ENCODE peak calls at places on chromosomes 4 and X, in nine cellular contexts. Z, Q, U, V, T, N, M, I and A are unnamed samples.

GRCh38 chr4:2248044-2248780 is 6.3 kb upstream of the HAUS3 start:
- DNase-seq in Z (no peak), V (no peak), I (no peak), M (no peak), Q (no peak), U (no peak), N (no peak), T (no peak), A (no peak)

GRCh38 chr4:793109-793861 is 32.6 kb downstream of the CPLX1 start:
- DNase-seq in Z (no peak), N (no peak), T (no peak), M (no peak), I (no peak), V (no peak), Q (no peak), U (no peak), A (no peak)

GRCh38 chr4:123892997-123893745 is 496.6 kb downstream of the SPRY1 start:
- DNase-seq in Q (no peak), V (no peak), I (no peak), M (no peak), T (peak), N (no peak), Z (no peak), U (peak), A (no peak)

GRCh38 chrX:36241397-36241796 is 321.9 kb downstream of the CFAP47 start:
- DNase-seq in Z (no peak), I (no peak), U (no peak), M (no peak), V (no peak), Q (no peak), T (no peak), N (no peak), A (no peak)

GRCh38 chr4:11704136-11704535 is 275.4 kb upstream of the HS3ST1 start:
- DNase-seq in N (no peak), I (no peak), T (no peak), M (no peak), V (no peak), Q (no peak), Z (no peak), U (no peak), A (no peak)

GRCh38 chr4:76084542-76084941 is 10.0 kb downstream of the ART3 start:
- DNase-seq in T (no peak), Z (no peak), U (no peak), N (no peak), V (no peak), Q (no peak), M (no peak), I (no peak), A (no peak)

GRCh38 chr4:30842689-30843088 is 122.5 kb downstream of the PCDH7 start:
- DNase-seq in N (no peak), U (no peak), M (no peak), V (no peak), I (no peak), Q (no peak), T (no peak), Z (no peak), A (no peak)

GRCh38 chrX:72685810-72686465 is 28.2 kb downstream of the PHKA1 start:
- DNase-seq in N (peak), M (no peak), T (peak), Z (no peak), I (no peak), Q (no peak), V (no peak), U (peak), A (peak)

GRCh38 chr4:2651998-2652397 is 104.1 kb downstream of the TNIP2 start:
- DNase-seq in V (no peak), M (no peak), T (no peak), I (peak), Q (no peak), N (no peak), Z (no peak), U (no peak), A (no peak)

GRCh38 chrX:18995216-18995615 is 11.3 kb upstream of the PHKA2 start:
- DNase-seq in Q (no peak), Z (no peak), U (peak), I (no peak), N (peak), T (no peak), V (no peak), M (no peak), A (peak)

GRCh38 chr4:157045507-157046127 is 30.3 kb upstream of the GLRB start:
- DNase-seq in T (peak), Q (no peak), M (peak), I (peak), N (peak), V (peak), U (peak), Z (no peak), A (peak)

GRCh38 chrX:38052096-38052495 is 45.7 kb downstream of the SYTL5 start:
- DNase-seq in V (no peak), T (no peak), Z (no peak), I (no peak), U (peak), Q (no peak), N (peak), M (no peak), A (peak)

GRCh38 chr4:143085224-143085623 is 99.5 kb upstream of the USP38 start:
- DNase-seq in Q (no peak), V (no peak), I (no peak), T (no peak), M (no peak), N (peak), U (no peak), Z (no peak), A (no peak)

GRCh38 chr4:147371661-147372060 is 109.2 kb upstream of the EDNRA start:
- DNase-seq in N (no peak), I (no peak), Q (no peak), T (no peak), M (no peak), Z (no peak), U (peak), V (no peak), A (no peak)

GRCh38 chrX:24647257-24648058 is at the start of gene PCYT1B:
- DNase-seq in N (no peak), M (no peak), Z (peak), T (peak), I (peak), U (peak), Q (peak), V (peak), A (no peak)

GRCh38 chr4:98659741-98660507 is 1.5 kb upstream of the TSPAN5 start:
- DNase-seq in U (peak), I (no peak), M (no peak), Q (no peak), N (peak), V (no peak), Z (no peak), T (no peak), A (no peak)

GRCh38 chr4:82461710-82462109 is 31.3 kb downstream of the ENOPH1 start:
- DNase-seq in Q (no peak), M (no peak), V (no peak), I (no peak), Z (no peak), N (no peak), U (no peak), T (no peak), A (no peak)

GRCh38 chr4:16884673-16885460 is 13.6 kb downstream of the LDB2 start:
- DNase-seq in N (no peak), M (no peak), Z (no peak), I (no peak), T (no peak), V (no peak), Q (no peak), U (no peak), A (no peak)

GRCh38 chr4:40149960-40150385 is 46.9 kb upstream of the RHOH start:
- DNase-seq in N (peak), M (peak), I (peak), V (peak), Q (peak), T (peak), U (peak), Z (peak), A (no peak)

GRCh38 chr4:39528056-39528465 is 822 bp upstream of the UGDH start:
- DNase-seq in M (no peak), I (no peak), T (no peak), N (no peak), Q (no peak), U (peak), V (no peak), Z (no peak), A (no peak)

GRCh38 chrX:115268421-115268820 is 21.1 kb upstream of the LUZP4 start:
- DNase-seq in I (no peak), V (no peak), M (no peak), Z (no peak), U (peak), T (no peak), Q (no peak), N (peak), A (no peak)

GRCh38 chr4:81682492-81682891 is 210.8 kb upstream of the RASGEF1B start:
- DNase-seq in N (no peak), I (no peak), M (no peak), Z (no peak), V (no peak), T (peak), Q (no peak), U (no peak), A (no peak)

GRCh38 chr4:68494688-68495087 is 47.4 kb downstream of the TMPRSS11E start:
- DNase-seq in Q (no peak), T (no peak), V (no peak), U (no peak), M (no peak), I (no peak), N (no peak), Z (no peak), A (no peak)

GRCh38 chr4:24473309-24473721 is 111.0 kb downstream of the DHX15 start:
- DNase-seq in U (peak), I (peak), V (peak), M (peak), N (peak), T (peak), Z (no peak), Q (no peak), A (no peak)

GRCh38 chrX:48945517-48946348 is 11.7 kb downstream of the OTUD5 start:
- DNase-seq in U (peak), V (peak), Q (peak), T (peak), M (no peak), Z (no peak), N (peak), I (peak), A (no peak)

GRCh38 chr4:2942037-2942531 is 21.1 kb downstream of the NOP14 start:
- DNase-seq in Q (no peak), I (peak), U (no peak), N (no peak), M (no peak), Z (no peak), T (no peak), V (peak), A (no peak)

GRCh38 chrX:35380808-35381700 is 417.1 kb upstream of the MAGEB16 start:
- DNase-seq in I (no peak), Q (no peak), T (peak), U (peak), N (peak), Z (no peak), M (no peak), V (no peak), A (no peak)

GRCh38 chr4:19735012-19735411 is 516.7 kb upstream of the SLIT2 start:
- DNase-seq in U (no peak), M (no peak), V (no peak), N (no peak), Z (no peak), T (no peak), Q (no peak), I (no peak), A (no peak)

GRCh38 chrX:39331062-39331704 is 529.9 kb downstream of the MID1IP1 start:
- DNase-seq in V (no peak), I (no peak), Z (no peak), N (no peak), M (no peak), U (no peak), T (no peak), Q (no peak), A (no peak)

GRCh38 chr4:2742823-2743517 is 13.2 kb downstream of the TNIP2 start:
- DNase-seq in V (no peak), T (no peak), M (no peak), N (no peak), I (no peak), Z (no peak), U (no peak), Q (no peak), A (no peak)

GRCh38 chrX:25015486-25016360 is at the start of gene ARX:
- DNase-seq in M (peak), V (peak), I (peak), U (peak), Z (no peak), Q (no peak), T (no peak), N (peak), A (no peak)

GRCh38 chr4:173573286-173573685 is 43.3 kb upstream of the HAND2 start:
- DNase-seq in I (no peak), V (no peak), U (no peak), Q (no peak), Z (no peak), M (no peak), T (no peak), N (no peak), A (no peak)